ENCODE peak calls at places on chromosomes 7 and 10, in four cellular contexts. S is fibroblast of lung, C is A172, O is Caco-2. A is an unnamed sample.
A peak's percentile ranks its signal among the peaks of the same experiment; 100 is the strongest.

GRCh38 chr10:130230611-130231010 is 94.4 kb downstream of the GLRX3 start:
- DNase-seq in O (no peak), S (no peak), C (no peak), A (no peak)

GRCh38 chr7:88347098-88347497 is 40.4 kb upstream of the STEAP4 start:
- DNase-seq in O (no peak), S (no peak), C (no peak), A (no peak)

GRCh38 chr10:119268871-119269506 is 61.6 kb downstream of the GRK5 start:
- DNase-seq in C (no peak), S (no peak), O (no peak), A (peak; percentile 93)

GRCh38 chr10:128268015-128268722 is 141.9 kb upstream of the MKI67 start:
- DNase-seq in S (peak; percentile 8), C (peak; percentile 5), O (peak; percentile 62), A (peak; percentile 3)

GRCh38 chr10:89471110-89471814 is 56.9 kb downstream of the IFIT5 start:
- DNase-seq in S (peak; percentile 83), C (no peak), O (no peak), A (no peak)

GRCh38 chr7:105212236-105212635 is 176.5 kb downstream of the SRPK2 start:
- DNase-seq in S (no peak), C (no peak), O (no peak), A (no peak)

GRCh38 chr10:89651916-89652573 is 7.0 kb upstream of the PANK1 start:
- DNase-seq in O (no peak), S (no peak), C (no peak), A (no peak)

GRCh38 chr10:133100706-133101463 is 13.2 kb downstream of the ADGRA1 start:
- DNase-seq in O (peak; percentile 71), S (no peak), C (no peak), A (no peak)

GRCh38 chr10:77877461-77878344 is 48.9 kb downstream of the DLG5 start:
- DNase-seq in S (peak; percentile 76), C (peak; percentile 52), O (no peak), A (peak; percentile 79)

GRCh38 chr10:120600871-120601644 is 144.0 kb downstream of the PLPP4 start:
- DNase-seq in C (peak; percentile 72), O (peak; percentile 36), S (no peak), A (no peak)

GRCh38 chr7:66036788-66037187 is 38.8 kb upstream of the ASL start:
- DNase-seq in S (peak; percentile 54), C (no peak), O (no peak), A (no peak)

GRCh38 chr7:74343281-74344127 is 54.3 kb downstream of the CLIP2 start:
- DNase-seq in O (no peak), S (peak; percentile 64), C (peak; percentile 95), A (peak; percentile 88)

GRCh38 chr7:129359641-129360040 is 74.6 kb upstream of the STRIP2 start:
- DNase-seq in O (no peak), S (peak; percentile 12), C (no peak), A (peak; percentile 7)

GRCh38 chr10:52740913-52741675 is 31.5 kb downstream of the MBL2 start:
- DNase-seq in C (peak; percentile 40), O (peak; percentile 87), S (peak; percentile 49), A (peak; percentile 65)

GRCh38 chr10:96244354-96244753 is 27.0 kb downstream of the BLNK start:
- DNase-seq in O (no peak), S (no peak), C (no peak), A (no peak)

GRCh38 chr7:143993924-143994323 is 6.2 kb upstream of the OR6B1 start:
- DNase-seq in S (no peak), C (no peak), O (no peak), A (no peak)

GRCh38 chr7:51314041-51314440 is 2.6 kb downstream of the COBL start:
- DNase-seq in S (no peak), C (no peak), O (no peak), A (no peak)

GRCh38 chr10:35442006-35442405 is 105.7 kb downstream of the CCNY start:
- DNase-seq in O (no peak), S (peak; percentile 53), C (no peak), A (peak; percentile 17)

GRCh38 chr7:27107901-27108381 is 5.5 kb upstream of the HOXA2 start:
- DNase-seq in C (no peak), O (no peak), S (no peak), A (no peak)

GRCh38 chr10:52779541-52780390 is 7.2 kb upstream of the MBL2 start:
- DNase-seq in S (peak; percentile 68), O (peak; percentile 96), C (peak; percentile 52), A (peak; percentile 68)

GRCh38 chr7:27346531-27347260 is 104.1 kb downstream of the EVX1 start:
- DNase-seq in C (peak; percentile 95), S (peak; percentile 80), O (peak; percentile 90), A (peak; percentile 57)

GRCh38 chr7:109763611-109764010 is 1193.9 kb downstream of the DNAJB9 start:
- DNase-seq in S (peak; percentile 3), O (no peak), C (peak; percentile 84), A (no peak)

GRCh38 chr10:131166486-131166885 is 145.0 kb downstream of the TCERG1L start:
- DNase-seq in O (no peak), C (no peak), S (no peak), A (no peak)

GRCh38 chr10:7789390-7789789 is 1.4 kb downstream of the ATP5F1C start:
- DNase-seq in C (peak; percentile 42), O (no peak), S (peak; percentile 17), A (peak; percentile 46)

GRCh38 chr10:94546616-94547175 is 1.1 kb downstream of the HELLS start:
- DNase-seq in O (no peak), C (peak; percentile 29), S (peak; percentile 31), A (peak; percentile 32)

GRCh38 chr7:96388166-96388565 is 66.3 kb upstream of the SLC25A13 start:
- DNase-seq in S (peak; percentile 73), O (no peak), C (peak; percentile 32), A (peak; percentile 44)

GRCh38 chr10:67004690-67005089 is 78.9 kb downstream of the LRRTM3 start:
- DNase-seq in C (no peak), O (no peak), S (no peak), A (no peak)

GRCh38 chr7:76338298-76339084 is 20.3 kb downstream of the YWHAG start:
- DNase-seq in O (no peak), S (no peak), C (peak; percentile 57), A (no peak)

GRCh38 chr10:18005445-18005780 is 53.7 kb downstream of the SLC39A12 start:
- DNase-seq in O (no peak), C (no peak), S (no peak), A (no peak)

GRCh38 chr10:27527597-27528295 is 23.6 kb downstream of the RAB18 start:
- DNase-seq in S (peak; percentile 10), C (no peak), O (no peak), A (no peak)